ENCODE peak calls at places on chromosomes 7 and 10, in eight cellular contexts. L is colonic mucosa; K is skeletal muscle cell; P is CD4-positive, CD25-positive, alpha-beta regulatory T cell; G is astrocyte of the spinal cord; O is posterior cingulate gyrus; W is left kidney; C is substantia nigra. Z is an unnamed sample.

GRCh38 chr7:82194011-82194410 is 249.6 kb downstream of the CACNA2D1 start:
- DNase-seq in C (no peak), G (peak; percentile 25), K (peak; percentile 30), L (no peak), O (no peak), P (no peak), W (no peak), Z (no peak)

GRCh38 chr7:99112097-99112496 is 31.8 kb downstream of the SMURF1 start:
- DNase-seq in L (no peak), C (no peak), O (no peak), K (no peak), P (no peak), W (peak; percentile 35), G (no peak), Z (no peak)

GRCh38 chr7:156067156-156067555 is 254.9 kb upstream of the SHH start:
- DNase-seq in W (no peak), K (no peak), C (no peak), P (no peak), L (no peak), G (no peak), O (no peak), Z (no peak)

GRCh38 chr7:134662166-134662870 is 15.7 kb downstream of the BPGM start:
- DNase-seq in G (peak; percentile 28), O (no peak), C (no peak), P (no peak), L (no peak), K (no peak), W (no peak), Z (no peak)

GRCh38 chr7:100372256-100372655 is 1.0 kb upstream of the PILRA start:
- DNase-seq in W (no peak), K (peak; percentile 36), P (no peak), C (no peak), O (no peak), L (no peak), G (no peak), Z (no peak)

GRCh38 chr10:62638062-62638477 is 166.4 kb upstream of the ADO start:
- DNase-seq in K (no peak), C (no peak), L (no peak), W (no peak), G (no peak), P (peak; percentile 7), O (no peak), Z (no peak)

GRCh38 chr7:92634924-92635519 is 44.8 kb upstream of the FAM133B start:
- DNase-seq in K (peak; percentile 67), G (peak; percentile 88), O (no peak), C (no peak), P (no peak), L (peak; percentile 37), W (no peak), Z (no peak)

GRCh38 chr7:102467581-102468415 is 3.0 kb downstream of the LRWD1 start:
- DNase-seq in W (no peak), C (no peak), G (no peak), L (no peak), K (no peak), O (no peak), P (no peak), Z (no peak)

GRCh38 chr10:70379581-70380176 is 2.7 kb downstream of the LRRC20 start:
- DNase-seq in G (no peak), O (no peak), K (no peak), C (no peak), W (peak; percentile 8), L (no peak), P (no peak), Z (no peak)